ENCODE peak calls at places on chromosomes 1 and 21, in eight cellular contexts. Q, L, E, T, R, S, P and X are unnamed samples.

GRCh38 chr1:19478241-19478780 is 7.0 kb downstream of the CAPZB start:
- DNase-seq in Q (no peak), L (no peak), E (no peak), T (no peak), R (no peak), S (no peak), P (no peak), X (no peak)

GRCh38 chr1:30117685-30118084 is 605.7 kb downstream of the MATN1 start:
- DNase-seq in Q (no peak), L (no peak), E (no peak), T (no peak), R (no peak), S (no peak), P (no peak), X (no peak)

GRCh38 chr1:39886757-39887231 is 3.5 kb upstream of the TRIT1 start:
- DNase-seq in Q (peak; percentile 17), L (no peak), E (no peak), T (no peak), R (no peak), S (no peak), P (no peak), X (no peak)

GRCh38 chr1:9721606-9722377 is 70.3 kb downstream of the PIK3CD start:
- DNase-seq in Q (no peak), L (peak; percentile 5), E (no peak), T (no peak), R (no peak), S (peak; percentile 55), P (no peak), X (no peak)

GRCh38 chr21:45365608-45366241 is 39.2 kb upstream of the COL18A1 start:
- DNase-seq in Q (peak; percentile 55), L (peak; percentile 57), E (peak; percentile 67), T (no peak), R (no peak), S (no peak), P (no peak), X (no peak)

GRCh38 chr1:57192256-57192655 is 226.4 kb upstream of the C8B start:
- DNase-seq in Q (no peak), L (no peak), E (no peak), T (no peak), R (no peak), S (no peak), P (no peak), X (no peak)

GRCh38 chr1:178945763-178946266 is 74.9 kb upstream of the ANGPTL1 start:
- DNase-seq in Q (peak; percentile 18), L (no peak), E (no peak), T (no peak), R (no peak), S (no peak), P (no peak), X (no peak)

GRCh38 chr1:104189207-104189606 is 439.5 kb downstream of the AMY1C start:
- DNase-seq in Q (no peak), L (no peak), E (no peak), T (no peak), R (no peak), S (no peak), P (no peak), X (no peak)

GRCh38 chr1:182631058-182631677 is 27.0 kb upstream of the RGS16 start:
- DNase-seq in Q (no peak), L (no peak), E (no peak), T (no peak), R (no peak), S (no peak), P (no peak), X (no peak)

GRCh38 chr1:234434706-234435105 is 44.3 kb downstream of the TARBP1 start:
- DNase-seq in Q (no peak), L (no peak), E (no peak), T (no peak), R (no peak), S (no peak), P (no peak), X (no peak)

GRCh38 chr1:53498555-53499142 is 39.5 kb downstream of the DMRTB1 start:
- DNase-seq in Q (peak; percentile 47), L (peak; percentile 62), E (no peak), T (no peak), R (no peak), S (no peak), P (no peak), X (no peak)

GRCh38 chr1:116988248-116988647 is 13.3 kb upstream of the CD101 start:
- DNase-seq in Q (peak; percentile 79), L (peak; percentile 72), E (no peak), T (no peak), R (no peak), S (no peak), P (no peak), X (no peak)

GRCh38 chr1:201928266-201928665 is 18.1 kb downstream of the LMOD1 start:
- DNase-seq in Q (no peak), L (no peak), E (no peak), T (no peak), R (no peak), S (no peak), P (no peak), X (no peak)

GRCh38 chr1:45820173-45820572 is 16.8 kb downstream of the MAST2 start:
- DNase-seq in Q (no peak), L (no peak), E (no peak), T (no peak), R (no peak), S (no peak), P (no peak), X (no peak)

GRCh38 chr1:27410709-27411108 is 18.3 kb downstream of the GPR3 start:
- DNase-seq in Q (no peak), L (no peak), E (no peak), T (no peak), R (no peak), S (no peak), P (no peak), X (no peak)

GRCh38 chr1:204647114-204647804 is 38.3 kb downstream of the LRRN2 start:
- DNase-seq in Q (peak; percentile 73), L (peak; percentile 81), E (peak; percentile 44), T (peak; percentile 21), R (no peak), S (peak; percentile 74), P (no peak), X (peak; percentile 42)

GRCh38 chr1:201025571-201026002 is 2.1 kb upstream of the KIF21B start:
- DNase-seq in Q (peak; percentile 72), L (no peak), E (no peak), T (no peak), R (no peak), S (no peak), P (no peak), X (no peak)

GRCh38 chr21:34080693-34081092 is 7.3 kb downstream of the MRPS6 start:
- DNase-seq in Q (no peak), L (no peak), E (no peak), T (no peak), R (no peak), S (peak; percentile 31), P (no peak), X (no peak)

GRCh38 chr21:34077888-34078287 is 4.5 kb downstream of the MRPS6 start:
- DNase-seq in Q (no peak), L (no peak), E (no peak), T (no peak), R (no peak), S (no peak), P (no peak), X (no peak)

GRCh38 chr21:34076835-34077234 is 3.5 kb downstream of the MRPS6 start:
- DNase-seq in Q (no peak), L (no peak), E (no peak), T (no peak), R (no peak), S (no peak), P (no peak), X (no peak)

GRCh38 chr21:34075760-34076159 is 2.4 kb downstream of the MRPS6 start:
- DNase-seq in Q (no peak), L (no peak), E (no peak), T (no peak), R (no peak), S (no peak), P (no peak), X (no peak)

GRCh38 chr21:34078915-34079314 is 5.5 kb downstream of the MRPS6 start:
- DNase-seq in Q (no peak), L (no peak), E (no peak), T (no peak), R (no peak), S (peak; percentile 78), P (no peak), X (no peak)
- H3K4me3 ChIP-seq in Q (no peak overlapping the region), L (no peak overlapping the region), E (no peak overlapping the region), T (no peak overlapping the region), R (no peak overlapping the region), S (no peak overlapping the region), P (no peak overlapping the region), X (no peak overlapping the region)

GRCh38 chr1:16218674-16219071 is 6.2 kb upstream of the ARHGEF19 start:
- DNase-seq in Q (no peak), L (no peak), E (no peak), T (no peak), R (no peak), S (no peak), P (no peak), X (no peak)

GRCh38 chr1:16221499-16221898 is 9.0 kb upstream of the ARHGEF19 start:
- DNase-seq in Q (no peak), L (no peak), E (no peak), T (no peak), R (no peak), S (no peak), P (no peak), X (no peak)

GRCh38 chr1:16217061-16217785 is 4.8 kb upstream of the ARHGEF19 start:
- DNase-seq in Q (peak; percentile 94), L (peak; percentile 96), E (peak; percentile 96), T (peak; percentile 82), R (no peak), S (peak; percentile 99), P (peak; percentile 98), X (peak; percentile 87)

GRCh38 chr1:16218014-16218673 is 5.7 kb upstream of the ARHGEF19 start:
- DNase-seq in Q (no peak), L (no peak), E (no peak), T (no peak), R (no peak), S (peak; percentile 60), P (no peak), X (no peak)

DNA sequence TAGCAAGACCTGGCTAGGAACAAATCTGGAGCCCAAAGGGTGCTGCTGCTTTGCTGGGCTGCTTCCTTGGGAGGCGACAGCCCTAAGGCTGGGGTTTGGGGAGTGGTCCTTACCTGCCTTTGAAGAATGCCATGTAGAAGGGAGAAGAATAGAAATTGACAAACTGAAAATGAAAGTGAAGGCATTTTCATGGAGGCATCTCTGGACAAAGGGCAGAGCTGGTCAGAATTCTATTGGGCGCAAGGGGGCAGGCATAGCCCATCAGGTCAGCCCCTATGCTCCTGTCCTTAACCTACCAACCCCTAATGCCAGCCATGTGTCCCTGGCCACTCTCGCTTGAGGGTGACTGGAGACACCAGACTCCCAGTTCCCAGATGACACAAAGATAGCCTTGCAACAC is 7.6 kb upstream of the ARHGEF19 start:
- DNase-seq in Q (no peak), L (no peak), E (no peak), T (no peak), R (no peak), S (no peak), P (no peak), X (no peak)
- H3K4me3 ChIP-seq in Q (no peak overlapping the region), L (no peak overlapping the region), E (no peak overlapping the region), T (no peak overlapping the region), R (no peak overlapping the region), S (no peak overlapping the region), P (no peak overlapping the region), X (no peak overlapping the region)

GRCh38 chr1:58904299-58905125 is 120.7 kb upstream of the JUN start:
- DNase-seq in Q (no peak), L (no peak), E (no peak), T (no peak), R (no peak), S (no peak), P (no peak), X (no peak)
- H3K4me3 ChIP-seq in Q (peak overlapping the region; percentile 33), L (peak overlapping the region; percentile 64), E (peak overlapping the region; percentile 41), T (peak overlapping the region; percentile 60), R (peak overlapping the region; percentile 72), S (no peak overlapping the region), P (peak overlapping the region; percentile 49), X (peak overlapping the region; percentile 44)

GRCh38 chr1:59266180-59266926 is 30.5 kb upstream of the FGGY start:
- DNase-seq in Q (no peak), L (no peak), E (no peak), T (peak; percentile 64), R (no peak), S (no peak), P (no peak), X (no peak)
- H3K4me3 ChIP-seq in Q (no peak overlapping the region), L (no peak overlapping the region), E (no peak overlapping the region), T (no peak overlapping the region), R (no peak overlapping the region), S (no peak overlapping the region), P (no peak overlapping the region), X (no peak overlapping the region)